ENCODE peak calls at places on chromosomes 13 and 19, in five cellular contexts. R is caudate nucleus; F is NCI-H2029; X is progenitor cell of endocrine pancreas; Q is stimulated activated CD4-positive, alpha-beta T cell treated with anti-CD3 and anti-CD28 coated beads, Interleukin-1b, Interleukin-23, amount 100 ng/mL, for 24 hours. V is an unnamed sample.

GRCh38 chr13:102680842-102681725 is 13.8 kb downstream of the METTL21C start:
- DNase-seq in R (no peak), F (no peak), X (no peak), Q (no peak), V (peak; percentile 59)

GRCh38 chr19:50330365-50331078 is 1.3 kb upstream of the KCNC3 start:
- DNase-seq in R (peak; percentile 23), F (peak; percentile 83), X (peak; percentile 87), Q (peak; percentile 86), V (peak; percentile 26)

GRCh38 chr19:4140237-4140711 is 13.2 kb upstream of the CREB3L3 start:
- DNase-seq in R (no peak), F (peak; percentile 56), X (no peak), Q (no peak), V (peak; percentile 73)

GRCh38 chr13:98405690-98406344 is 171.1 kb downstream of the STK24 start:
- DNase-seq in R (no peak), F (peak; percentile 26), X (no peak), Q (no peak), V (no peak)

GRCh38 chr13:96822900-96823299 is 171.4 kb downstream of the OXGR1 start:
- DNase-seq in R (no peak), F (no peak), X (no peak), Q (no peak), V (peak; percentile 1)

GRCh38 chr13:26502826-26503225 is 54.7 kb upstream of the WASF3 start:
- DNase-seq in R (no peak), F (no peak), X (no peak), Q (peak; percentile 17), V (peak; percentile 58)

GRCh38 chr13:65889368-65889767 is 1340.8 kb downstream of the PCDH9 start:
- DNase-seq in R (no peak), F (no peak), X (no peak), Q (no peak), V (peak; percentile 41)

GRCh38 chr13:24038846-24039330 is 121.6 kb upstream of the SPATA13 start:
- DNase-seq in R (peak; percentile 25), F (no peak), X (no peak), Q (no peak), V (peak; percentile 81)

GRCh38 chr19:54952591-54953344 is 5.4 kb upstream of the NLRP7 start:
- DNase-seq in R (no peak), F (no peak), X (no peak), Q (no peak), V (no peak)

GRCh38 chr19:41892173-41892902 is 9.4 kb downstream of the ARHGEF1 start:
- DNase-seq in R (no peak), F (no peak), X (no peak), Q (no peak), V (no peak)

GRCh38 chr19:55062735-55063491 is at the start of gene RDH13:
- DNase-seq in R (peak; percentile 54), F (peak; percentile 96), X (peak; percentile 90), Q (peak; percentile 99), V (peak; percentile 95)

GRCh38 chr19:18357442-18358264 is 17.3 kb downstream of the PGPEP1 start:
- DNase-seq in R (no peak), F (no peak), X (no peak), Q (no peak), V (no peak)

GRCh38 chr19:2455481-2456300 is 1.1 kb downstream of the LMNB2 start:
- DNase-seq in R (no peak), F (no peak), X (peak; percentile 24), Q (peak; percentile 44), V (peak; percentile 34)

GRCh38 chr13:111330211-111330610 is 9.8 kb downstream of the TEX29 start:
- DNase-seq in R (no peak), F (no peak), X (no peak), Q (no peak), V (no peak)

GRCh38 chr19:19262190-19263057 is 10.7 kb downstream of the TM6SF2 start:
- DNase-seq in R (no peak), F (no peak), X (no peak), Q (no peak), V (no peak)

GRCh38 chr19:45878043-45878794 is 7.7 kb downstream of the IRF2BP1 start:
- DNase-seq in R (no peak), F (no peak), X (no peak), Q (no peak), V (no peak)

GRCh38 chr13:21752501-21752900 is 81.6 kb downstream of the FGF9 start:
- DNase-seq in R (no peak), F (no peak), X (no peak), Q (no peak), V (no peak)

GRCh38 chr13:72505376-72505775 is 222.1 kb downstream of the MZT1 start:
- DNase-seq in R (no peak), F (no peak), X (no peak), Q (no peak), V (peak; percentile 5)

GRCh38 chr13:59747529-59747928 is 416.2 kb downstream of the DIAPH3 start:
- DNase-seq in R (no peak), F (no peak), X (no peak), Q (no peak), V (peak; percentile 7)

GRCh38 chr13:53605306-53605705 is 576.7 kb downstream of the OLFM4 start:
- DNase-seq in R (no peak), F (no peak), X (no peak), Q (no peak), V (no peak)

GRCh38 chr13:101838305-101838835 is 385.9 kb downstream of the ITGBL1 start:
- DNase-seq in R (no peak), F (no peak), X (no peak), Q (no peak), V (peak; percentile 20)

GRCh38 chr19:46639356-46640061 is 3.5 kb upstream of the GNG8 start:
- DNase-seq in R (no peak), F (no peak), X (no peak), Q (no peak), V (peak; percentile 86)

GRCh38 chr13:74554581-74555290 is 420.5 kb upstream of the KLF12 start:
- DNase-seq in R (no peak), F (no peak), X (no peak), Q (no peak), V (no peak)

GRCh38 chr19:18419699-18420460 is 682 bp downstream of the SSBP4 start:
- DNase-seq in R (no peak), F (no peak), X (peak; percentile 20), Q (no peak), V (no peak)

GRCh38 chr19:38900816-38901215 is 1.0 kb downstream of the NFKBIB start:
- DNase-seq in R (no peak), F (no peak), X (no peak), Q (no peak), V (no peak)